ENCODE peak calls at places on chromosomes 13 and 19, in ten cellular contexts. J is NCI-H774; S is effector CD4-positive, alpha-beta T cell; U is IMR-90; O is thoracic aorta; A is progenitor cell of endocrine pancreas; L is fibroblast of the aortic adventitia; H is mucosa of gallbladder; T is ACHN; F is fibroblast of mammary gland. M is an unnamed sample.

GRCh38 chr13:51396352-51396751 is 56.5 kb downstream of the INTS6 start:
- DNase-seq in J (no peak), T (no peak), H (no peak), F (peak), U (peak), L (peak), S (no peak), O (no peak), A (no peak), M (no peak)

GRCh38 chr13:24107955-24108614 is 52.4 kb upstream of the SPATA13 start:
- DNase-seq in O (no peak), L (no peak), F (peak), H (no peak), T (no peak), A (no peak), S (no peak), U (peak), J (no peak), M (no peak)

GRCh38 chr13:30362869-30363268 is 55.5 kb upstream of the KATNAL1 start:
- DNase-seq in F (peak), O (no peak), H (no peak), A (no peak), L (peak), U (no peak), T (no peak), J (no peak), S (no peak), M (no peak)

GRCh38 chr13:94233401-94233800 is 246.1 kb downstream of the DCT start:
- DNase-seq in H (peak), A (no peak), L (peak), J (no peak), F (peak), U (peak), T (peak), O (no peak), S (no peak), M (peak)

GRCh38 chr13:33119886-33120543 is 103.8 kb downstream of the KL start:
- DNase-seq in S (no peak), H (no peak), A (no peak), L (no peak), T (no peak), O (no peak), U (peak), J (no peak), F (no peak), M (no peak)

GRCh38 chr19:39430675-39431593 is 4.8 kb downstream of the RPS16 start:
- DNase-seq in T (peak), F (peak), L (peak), S (peak), U (peak), A (no peak), H (peak), J (no peak), O (peak), M (no peak)

GRCh38 chr13:102555914-102556553 is 40.8 kb upstream of the TPP2 start:
- DNase-seq in S (no peak), A (no peak), J (peak), O (no peak), L (peak), T (peak), U (peak), F (peak), H (no peak), M (no peak)

GRCh38 chr19:1651061-1651547 is 1.3 kb downstream of the TCF3 start:
- DNase-seq in H (no peak), L (peak), O (no peak), T (peak), J (no peak), F (peak), S (peak), A (no peak), U (peak), M (no peak)

GRCh38 chr13:99310382-99311031 is 3.3 kb upstream of the GPR183 start:
- DNase-seq in A (no peak), U (peak), J (no peak), O (no peak), F (peak), H (no peak), L (peak), S (no peak), T (no peak), M (no peak)

GRCh38 chr19:43362179-43362578 is 8.7 kb downstream of the CD177 start:
- DNase-seq in A (no peak), J (no peak), H (no peak), T (no peak), S (no peak), L (peak), F (peak), O (no peak), U (peak), M (no peak)

GRCh38 chr19:39188960-39189359 is 7.8 kb upstream of the NCCRP1 start:
- DNase-seq in F (no peak), S (no peak), A (no peak), O (no peak), T (no peak), L (no peak), U (no peak), J (no peak), H (no peak), M (no peak)

GRCh38 chr13:78382946-78383542 is 220.3 kb downstream of the POU4F1 start:
- DNase-seq in J (no peak), A (no peak), O (no peak), T (no peak), U (no peak), L (no peak), S (no peak), H (no peak), F (no peak), M (no peak)

GRCh38 chr19:47210689-47211316 is 20.2 kb downstream of the BBC3 start:
- DNase-seq in U (peak), F (peak), S (peak), L (peak), T (peak), A (peak), H (peak), O (peak), J (peak), M (peak)

GRCh38 chr13:74206061-74206561 is 71.9 kb upstream of the KLF12 start:
- DNase-seq in S (no peak), U (peak), O (no peak), H (no peak), A (no peak), J (no peak), L (peak), F (peak), T (no peak), M (no peak)

M was measured in adrenal gland.